ENCODE peak calls at places on chromosomes 16 and 17, in four cellular contexts. O is CD8-positive, alpha-beta T cell; T is cardiac muscle cell; F is body of pancreas. D is an unnamed sample. For H3K27me3, the result is how much of the 10 kb centered on the place peaks cover.

GRCh38 chr16:75273054-75273925 is 21.9 kb upstream of the BCAR1 start:
- DNase-seq in T (no peak), F (no peak), O (no peak), D (no peak)

GRCh38 chr17:81029859-81030258 is 5.1 kb upstream of the BAIAP2 start:
- DNase-seq in T (no peak), F (no peak), O (no peak), D (no peak)

GRCh38 chr16:57807252-57807967 is 5.1 kb upstream of the KIFC3 start:
- DNase-seq in O (no peak), F (no peak), T (no peak), D (no peak)

GRCh38 chr16:17446661-17447060 is 24.1 kb downstream of the XYLT1 start:
- DNase-seq in O (no peak), F (no peak), T (peak), D (no peak)

GRCh38 chr16:5756969-5757368 is 659.4 kb upstream of the EEF2KMT start:
- DNase-seq in F (no peak), T (no peak), O (no peak), D (no peak)

GRCh38 chr16:14354561-14355351 is 275.3 kb downstream of the PARN start:
- DNase-seq in T (no peak), O (no peak), F (no peak), D (no peak)

GRCh38 chr17:76046064-76046463 is 19.0 kb upstream of the EVPL start:
- DNase-seq in O (no peak), F (no peak), T (no peak), D (no peak)

GRCh38 chr16:35234679-35235078 is 1775.3 kb downstream of the TP53TG3F start:
- DNase-seq in F (no peak), T (no peak), O (no peak), D (no peak)

GRCh38 chr16:85426806-85427205 is 186.3 kb upstream of the GSE1 start:
- DNase-seq in F (no peak), O (no peak), T (no peak), D (no peak)

GRCh38 chr17:43363181-43363925 is 35.4 kb upstream of the ARL4D start:
- DNase-seq in O (no peak), T (no peak), F (no peak), D (no peak)

GRCh38 chr17:45269912-45270311 is 8.0 kb upstream of the SPATA32 start:
- DNase-seq in F (no peak), T (no peak), O (no peak), D (no peak)

GRCh38 chr16:23283571-23283970 is 18.5 kb upstream of the SCNN1B start:
- DNase-seq in O (no peak), T (no peak), F (no peak), D (no peak)

GRCh38 chr17:66351053-66351452 is 48.6 kb downstream of the PRKCA start:
- DNase-seq in T (no peak), O (no peak), F (peak), D (no peak)

GRCh38 chr16:70520612-70521297 is 2.6 kb downstream of the COG4 start:
- DNase-seq in O (no peak), T (no peak), F (no peak), D (no peak)

GRCh38 chr16:31507617-31507928 is 618 bp downstream of the RUSF1 start:
- DNase-seq in F (no peak), T (no peak), O (no peak), D (no peak)

GRCh38 chr16:31507929-31508705 is at the start of gene RUSF1:
- DNase-seq in F (peak), T (peak), O (peak), D (peak)

GRCh38 chr16:31502981-31503380 is 5.2 kb downstream of the RUSF1 start:
- DNase-seq in T (no peak), O (no peak), F (no peak), D (no peak)

GRCh38 chr16:31504159-31504558 is 4.0 kb downstream of the RUSF1 start:
- DNase-seq in O (no peak), F (no peak), T (no peak), D (no peak)

DNA sequence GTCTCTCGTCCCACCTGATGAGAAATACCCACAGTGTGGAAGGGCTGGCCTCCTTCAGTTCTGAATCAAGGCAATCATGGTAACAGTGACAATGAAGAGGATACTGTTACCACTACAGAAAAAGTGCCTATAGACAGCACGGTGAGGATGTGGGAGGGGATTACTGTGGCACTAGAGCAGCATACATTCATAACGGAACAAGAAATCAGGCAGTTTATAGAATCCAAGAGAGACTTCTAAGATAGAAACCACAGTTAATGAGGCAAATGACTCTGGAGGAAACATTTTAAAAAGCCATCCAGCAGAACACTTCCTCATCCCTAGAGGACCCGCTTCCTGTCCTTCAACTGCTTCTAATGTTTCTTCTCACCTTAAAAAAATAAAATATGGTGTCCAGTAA is 2.7 kb downstream of the RUSF1 start:
- DNase-seq in T (no peak), O (no peak), F (no peak), D (no peak)
- H3K27ac ChIP-seq in T (no peak), O (peak), F (no peak), D (no peak)

GRCh38 chr17:79617304-79617703 is 6.5 kb upstream of the RBFOX3 start:
- DNase-seq in F (no peak), O (no peak), T (no peak), D (no peak)

GRCh38 chr17:79614248-79614647 is 3.4 kb upstream of the RBFOX3 start:
- DNase-seq in T (no peak), F (no peak), O (no peak), D (no peak)

GRCh38 chr17:79616801-79617200 is 6.0 kb upstream of the RBFOX3 start:
- DNase-seq in T (no peak), O (no peak), F (no peak), D (no peak)

GRCh38 chr17:79615446-79615845 is 4.6 kb upstream of the RBFOX3 start:
- DNase-seq in O (no peak), T (no peak), F (no peak), D (no peak)

GRCh38 chr17:79615926-79616325 is 5.1 kb upstream of the RBFOX3 start:
- DNase-seq in F (no peak), T (no peak), O (no peak), D (no peak)
- H3K27me3 ChIP-seq in F (under half), T (half or more), O (under half), D (under half)

GRCh38 chr17:2102931-2103398 is 48.1 kb downstream of the HIC1 start:
- DNase-seq in O (no peak), F (no peak), T (no peak), D (no peak)
- H3K27ac ChIP-seq in O (no peak), F (no peak), T (peak), D (no peak)

DNA sequence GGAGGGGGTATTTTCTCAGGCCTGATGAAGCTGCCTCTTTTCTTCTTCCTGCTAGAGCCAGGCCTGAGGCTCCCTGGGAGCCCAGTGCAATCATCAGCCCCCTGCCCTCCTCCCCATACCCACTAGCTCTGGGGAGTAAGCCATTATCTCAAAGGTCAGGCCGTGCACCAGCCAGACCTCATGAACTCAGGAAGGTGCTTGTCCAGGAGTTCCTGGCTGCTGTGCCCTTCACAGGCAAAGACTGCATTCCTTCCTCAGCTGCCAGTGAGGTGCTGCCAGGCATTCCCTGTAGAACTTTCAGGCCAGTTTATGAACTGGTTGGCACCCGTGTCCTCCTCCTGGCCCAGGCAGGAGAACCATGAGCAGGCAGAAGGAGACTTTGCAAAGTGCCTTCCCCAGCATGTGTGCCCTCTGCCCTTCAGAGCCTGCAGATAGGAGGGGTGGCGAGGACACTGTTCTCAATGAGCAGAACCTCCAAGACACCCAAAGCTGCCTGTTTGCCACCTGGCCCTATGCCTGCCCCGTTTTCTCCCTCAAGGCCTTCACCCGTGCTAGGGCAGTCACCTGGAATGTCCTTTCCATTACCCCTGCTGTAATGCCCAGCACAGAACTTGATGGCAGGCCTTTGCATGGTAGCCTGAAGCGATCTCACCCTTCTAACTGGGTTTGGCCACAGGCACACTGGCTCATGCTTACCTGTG is 7.7 kb downstream of the TBX2 start:
- DNase-seq in O (no peak), F (no peak), T (peak), D (no peak)
- H3K27me3 ChIP-seq in O (half or more), F (half or more), T (half or more), D (half or more)

GRCh38 chr16:83826146-83826913 is 18.6 kb downstream of the HSBP1 start:
- DNase-seq in F (peak), O (peak), T (peak), D (peak)
- H3K27ac ChIP-seq in F (no peak), O (no peak), T (no peak), D (no peak)

DNA sequence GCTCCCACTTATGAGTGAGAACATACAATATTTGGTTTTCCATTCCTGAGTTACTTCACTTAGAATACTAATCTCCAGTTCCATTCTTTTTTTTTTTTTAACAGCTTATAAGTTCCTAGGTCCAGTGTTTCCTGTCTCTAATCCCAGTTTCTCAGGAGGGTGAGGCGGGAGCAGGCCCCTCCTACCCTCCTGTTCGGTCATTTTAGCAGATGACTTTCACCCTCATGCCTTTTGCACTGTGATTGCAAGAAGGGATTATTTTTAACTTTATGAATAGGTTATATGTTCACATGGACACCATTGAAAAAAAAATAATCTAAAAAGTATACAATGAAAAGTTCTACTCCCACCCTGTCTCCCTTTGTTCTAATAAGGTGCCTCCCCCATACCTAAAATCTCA is 47.6 kb downstream of the CDH1 start:
- DNase-seq in F (no peak), O (no peak), T (no peak), D (no peak)
- H3K27me3 ChIP-seq in F (under half), O (under half), T (under half), D (under half)

GRCh38 chr16:66610111-66610820 is 5.8 kb downstream of the CMTM3 start:
- DNase-seq in T (no peak), F (no peak), O (no peak), D (no peak)
- H3K27ac ChIP-seq in T (no peak), F (no peak), O (no peak), D (no peak)

D was measured in CD4-positive, alpha-beta T cell.